ENCODE peak calls at places on chromosomes 2 and 18, in seven cellular contexts. U, G, K, D, F, Y and B are unnamed samples.

GRCh38 chr18:49177071-49177470 is 226.3 kb upstream of the SMAD7 start:
- DNase-seq in U (no peak), G (no peak), K (no peak), D (no peak), F (peak), Y (no peak), B (no peak)

GRCh38 chr2:53422979-53423378 is 344.6 kb upstream of the CHAC2 start:
- DNase-seq in U (peak), G (peak), K (peak), D (peak), F (peak), Y (peak), B (peak)

GRCh38 chr2:220499281-220499680 is 871.9 kb downstream of the SLC4A3 start:
- DNase-seq in U (peak), G (no peak), K (no peak), D (peak), F (peak), Y (peak), B (no peak)

GRCh38 chr2:64283641-64284371 is 139.6 kb upstream of the PELI1 start:
- DNase-seq in U (no peak), G (no peak), K (no peak), D (no peak), F (peak), Y (peak), B (no peak)

GRCh38 chr2:132421198-132421780 is 4.7 kb downstream of the GPR39 start:
- DNase-seq in U (peak), G (no peak), K (no peak), D (no peak), F (no peak), Y (no peak), B (no peak)

GRCh38 chr2:108971661-108972566 is 17.1 kb downstream of the EDAR start:
- DNase-seq in U (no peak), G (no peak), K (no peak), D (no peak), F (no peak), Y (no peak), B (no peak)

GRCh38 chr2:15050483-15050882 is 418.0 kb downstream of the LRATD1 start:
- DNase-seq in U (peak), G (no peak), K (no peak), D (no peak), F (no peak), Y (no peak), B (no peak)

GRCh38 chr18:40485318-40485717 is 1469.7 kb upstream of the PIK3C3 start:
- DNase-seq in U (peak), G (no peak), K (no peak), D (peak), F (peak), Y (peak), B (no peak)

GRCh38 chr2:37367310-37367709 is 22.9 kb downstream of the QPCT start:
- DNase-seq in U (peak), G (no peak), K (peak), D (no peak), F (no peak), Y (no peak), B (no peak)

GRCh38 chr2:98726172-98726725 is 4.7 kb downstream of the MGAT4A start:
- DNase-seq in U (no peak), G (no peak), K (no peak), D (no peak), F (no peak), Y (no peak), B (no peak)

DNA sequence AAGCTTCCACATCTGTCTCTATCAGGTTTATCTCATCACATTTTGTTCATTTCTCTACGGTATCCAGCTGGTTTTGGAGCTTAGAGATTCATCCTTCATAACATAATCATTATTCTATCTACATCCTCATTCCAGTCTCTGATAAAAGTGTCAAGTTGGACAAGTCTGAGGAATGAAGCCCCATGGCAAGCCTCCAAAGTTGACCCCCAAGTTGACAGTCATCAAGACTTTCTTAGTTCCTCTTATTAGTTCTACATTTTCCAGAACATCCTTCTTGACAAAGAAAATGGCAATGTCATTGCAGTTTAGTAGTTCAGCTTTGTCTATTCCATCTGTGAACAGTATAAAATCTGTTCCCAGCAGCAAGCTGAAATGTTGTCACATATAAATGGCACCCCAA is 4.5 kb upstream of the TMSB10 start:
- DNase-seq in U (no peak), G (no peak), K (no peak), D (no peak), F (no peak), Y (no peak), B (no peak)
- H3K4ac ChIP-seq in U (no peak), G (no peak), K (no peak), D (no peak), F (no peak), Y (no peak), B (no peak)

GRCh38 chr2:185381631-185382030 is 357.0 kb upstream of the FSIP2 start:
- DNase-seq in U (no peak), G (no peak), K (no peak), D (no peak), F (peak), Y (no peak), B (no peak)
- H3K4ac ChIP-seq in U (no peak), G (no peak), K (no peak), D (no peak), F (no peak), Y (no peak), B (no peak)

GRCh38 chr2:41160439-41160838 is 708.5 kb upstream of the SLC8A1 start:
- DNase-seq in U (no peak), G (no peak), K (no peak), D (peak), F (peak), Y (peak), B (no peak)
- H3K4ac ChIP-seq in U (no peak), G (no peak), K (no peak), D (no peak), F (no peak), Y (no peak), B (no peak)

DNA sequence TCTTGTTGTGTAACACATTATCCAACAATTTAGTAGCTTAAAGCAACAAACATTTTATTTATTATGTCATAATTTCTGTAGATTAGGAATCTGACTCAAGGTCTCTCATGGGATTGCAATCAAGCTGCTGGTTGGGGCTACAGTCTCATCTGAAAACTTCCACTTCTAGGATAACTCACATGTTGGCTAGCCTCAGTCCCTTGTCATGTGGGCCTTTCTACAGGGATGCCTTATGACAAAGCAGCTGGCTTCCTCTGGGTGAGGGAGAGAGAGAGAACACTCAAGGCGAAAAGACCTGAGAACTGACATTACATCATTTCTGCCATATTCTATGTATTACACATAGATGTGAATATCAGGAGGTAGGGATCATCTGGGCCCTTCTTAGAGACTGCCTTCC is 317.9 kb upstream of the VRK2 start:
- DNase-seq in U (no peak), G (no peak), K (no peak), D (no peak), F (no peak), Y (peak), B (no peak)
- H3K4ac ChIP-seq in U (no peak), G (no peak), K (no peak), D (no peak), F (no peak), Y (no peak), B (no peak)

GRCh38 chr18:21293479-21293878 is 51.4 kb downstream of the GREB1L start:
- DNase-seq in U (no peak), G (no peak), K (no peak), D (no peak), F (no peak), Y (no peak), B (no peak)

GRCh38 chr18:21295101-21295500 is 53.1 kb downstream of the GREB1L start:
- DNase-seq in U (no peak), G (no peak), K (no peak), D (no peak), F (no peak), Y (no peak), B (peak)

GRCh38 chr18:21291106-21291505 is 49.1 kb downstream of the GREB1L start:
- DNase-seq in U (no peak), G (no peak), K (no peak), D (no peak), F (no peak), Y (no peak), B (no peak)

GRCh38 chr18:21284540-21284939 is 42.5 kb downstream of the GREB1L start:
- DNase-seq in U (no peak), G (no peak), K (no peak), D (no peak), F (no peak), Y (no peak), B (no peak)

DNA sequence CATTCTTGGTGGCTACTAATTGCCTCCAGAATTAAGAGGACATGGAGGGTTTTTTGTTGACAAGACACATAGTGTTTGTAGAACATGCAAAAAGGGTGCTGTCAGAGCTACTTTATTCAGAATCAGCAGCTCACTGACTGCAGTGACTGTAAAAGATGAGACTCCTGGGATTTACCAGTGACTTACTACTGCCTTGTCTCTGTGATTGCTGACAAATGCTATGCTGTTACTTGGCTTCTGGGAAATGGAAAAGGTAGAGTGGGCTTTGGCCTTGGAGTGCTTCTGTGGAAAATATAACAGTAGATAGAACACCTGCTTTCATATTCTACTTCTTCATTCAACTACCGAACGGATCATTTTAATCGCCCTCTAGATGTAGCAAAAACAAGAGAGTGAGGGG is 47.8 kb downstream of the GREB1L start:
- DNase-seq in U (no peak), G (no peak), K (no peak), D (no peak), F (no peak), Y (no peak), B (no peak)
- H3K4ac ChIP-seq in U (no peak), G (no peak), K (no peak), D (no peak), F (no peak), Y (no peak), B (no peak)